ENCODE peak calls at places on chromosomes 4 and X, in ten cellular contexts. One of them, this sample, is unnamed.

GRCh38 chr4:78205601-78206000 is 148.5 kb downstream of the FRAS1 start:
- DNase-seq in islet precursor cell: peak; percentile 95
- DNase-seq in T-helper 9 cell: no peak
- DNase-seq in posterior cingulate gyrus: no peak
- DNase-seq in BJ: no peak
- DNase-seq in astrocyte of the spinal cord: no peak
- DNase-seq in AG09319: no peak
- DNase-seq in AG20443: no peak
- DNase-seq in stimulated activated CD4-positive, alpha-beta T cell treated with anti-CD3 and anti-CD28 coated beads, TNF-alpha, amount 100 ng/mL, for 48 hours: no peak
- DNase-seq in GM12892: no peak
- DNase-seq in this sample: no peak

GRCh38 chrX:39508300-39508692 is 589.5 kb downstream of the BCOR start:
- DNase-seq in islet precursor cell: no peak
- DNase-seq in T-helper 9 cell: no peak
- DNase-seq in posterior cingulate gyrus: no peak
- DNase-seq in BJ: no peak
- DNase-seq in astrocyte of the spinal cord: no peak
- DNase-seq in AG09319: no peak
- DNase-seq in AG20443: no peak
- DNase-seq in stimulated activated CD4-positive, alpha-beta T cell treated with anti-CD3 and anti-CD28 coated beads, TNF-alpha, amount 100 ng/mL, for 48 hours: no peak
- DNase-seq in GM12892: no peak
- DNase-seq in this sample: no peak

GRCh38 chr4:113979157-113979972 is at the start of gene ARSJ:
- DNase-seq in islet precursor cell: peak; percentile 84
- DNase-seq in T-helper 9 cell: no peak
- DNase-seq in posterior cingulate gyrus: peak; percentile 32
- DNase-seq in BJ: no peak
- DNase-seq in astrocyte of the spinal cord: peak; percentile 88
- DNase-seq in AG09319: peak; percentile 37
- DNase-seq in AG20443: peak; percentile 83
- DNase-seq in stimulated activated CD4-positive, alpha-beta T cell treated with anti-CD3 and anti-CD28 coated beads, TNF-alpha, amount 100 ng/mL, for 48 hours: no peak
- DNase-seq in GM12892: no peak
- DNase-seq in this sample: peak; percentile 68

GRCh38 chr4:39469429-39470077 is 10.7 kb downstream of the LIAS start:
- DNase-seq in islet precursor cell: peak; percentile 80
- DNase-seq in T-helper 9 cell: no peak
- DNase-seq in posterior cingulate gyrus: no peak
- DNase-seq in BJ: peak; percentile 57
- DNase-seq in astrocyte of the spinal cord: peak; percentile 90
- DNase-seq in AG09319: peak; percentile 64
- DNase-seq in AG20443: peak; percentile 59
- DNase-seq in stimulated activated CD4-positive, alpha-beta T cell treated with anti-CD3 and anti-CD28 coated beads, TNF-alpha, amount 100 ng/mL, for 48 hours: no peak
- DNase-seq in GM12892: no peak
- DNase-seq in this sample: peak; percentile 59

GRCh38 chr4:52837716-52838558 is 24.2 kb upstream of the RASL11B start:
- DNase-seq in islet precursor cell: peak; percentile 98
- DNase-seq in T-helper 9 cell: no peak
- DNase-seq in posterior cingulate gyrus: no peak
- DNase-seq in BJ: no peak
- DNase-seq in astrocyte of the spinal cord: peak; percentile 76
- DNase-seq in AG09319: no peak
- DNase-seq in AG20443: peak; percentile 81
- DNase-seq in stimulated activated CD4-positive, alpha-beta T cell treated with anti-CD3 and anti-CD28 coated beads, TNF-alpha, amount 100 ng/mL, for 48 hours: no peak
- DNase-seq in GM12892: no peak
- DNase-seq in this sample: no peak

GRCh38 chr4:159047478-159048165 is 55.3 kb upstream of the RAPGEF2 start:
- DNase-seq in islet precursor cell: no peak
- DNase-seq in T-helper 9 cell: no peak
- DNase-seq in posterior cingulate gyrus: no peak
- DNase-seq in BJ: no peak
- DNase-seq in astrocyte of the spinal cord: no peak
- DNase-seq in AG09319: no peak
- DNase-seq in AG20443: no peak
- DNase-seq in stimulated activated CD4-positive, alpha-beta T cell treated with anti-CD3 and anti-CD28 coated beads, TNF-alpha, amount 100 ng/mL, for 48 hours: no peak
- DNase-seq in GM12892: no peak
- DNase-seq in this sample: no peak

GRCh38 chrX:65034641-65035450 is 58.6 kb upstream of the ZC4H2 start:
- DNase-seq in islet precursor cell: peak; percentile 92
- DNase-seq in T-helper 9 cell: peak; percentile 66
- DNase-seq in posterior cingulate gyrus: peak; percentile 72
- DNase-seq in BJ: peak; percentile 35
- DNase-seq in astrocyte of the spinal cord: peak; percentile 50
- DNase-seq in AG09319: peak; percentile 52
- DNase-seq in AG20443: peak; percentile 95
- DNase-seq in stimulated activated CD4-positive, alpha-beta T cell treated with anti-CD3 and anti-CD28 coated beads, TNF-alpha, amount 100 ng/mL, for 48 hours: peak; percentile 75
- DNase-seq in GM12892: peak; percentile 51
- DNase-seq in this sample: peak; percentile 11

GRCh38 chrX:129931411-129932136 is 25.6 kb downstream of the UTP14A start:
- DNase-seq in islet precursor cell: peak; percentile 96
- DNase-seq in T-helper 9 cell: peak; percentile 38
- DNase-seq in posterior cingulate gyrus: peak; percentile 91
- DNase-seq in BJ: peak; percentile 55
- DNase-seq in astrocyte of the spinal cord: peak; percentile 94
- DNase-seq in AG09319: peak; percentile 88
- DNase-seq in AG20443: peak; percentile 93
- DNase-seq in stimulated activated CD4-positive, alpha-beta T cell treated with anti-CD3 and anti-CD28 coated beads, TNF-alpha, amount 100 ng/mL, for 48 hours: peak; percentile 47
- DNase-seq in GM12892: peak; percentile 68
- DNase-seq in this sample: peak; percentile 68

GRCh38 chrX:83916525-83916924 is 55.6 kb downstream of the CYLC1 start:
- DNase-seq in islet precursor cell: no peak
- DNase-seq in T-helper 9 cell: no peak
- DNase-seq in posterior cingulate gyrus: no peak
- DNase-seq in BJ: no peak
- DNase-seq in astrocyte of the spinal cord: no peak
- DNase-seq in AG09319: no peak
- DNase-seq in AG20443: peak; percentile 14
- DNase-seq in stimulated activated CD4-positive, alpha-beta T cell treated with anti-CD3 and anti-CD28 coated beads, TNF-alpha, amount 100 ng/mL, for 48 hours: no peak
- DNase-seq in GM12892: no peak
- DNase-seq in this sample: no peak

This sample was measured in GM04503.